ENCODE peak calls at places on chromosomes 16 and 17, in seven cellular contexts. P, S, B, I, N, X and O are unnamed samples.

GRCh38 chr16:54928421-54929089 is 2.1 kb upstream of the IRX5 start:
- DNase-seq in P (no peak), S (peak), B (peak), I (no peak), N (peak), X (no peak), O (peak)

GRCh38 chr16:68951991-68952877 is 108.9 kb downstream of the TANGO6 start:
- DNase-seq in P (no peak), S (no peak), B (no peak), I (no peak), N (no peak), X (no peak), O (peak)

GRCh38 chr17:77319211-77320031 is 178.7 kb downstream of the SEC14L1 start:
- DNase-seq in P (no peak), S (peak), B (no peak), I (peak), N (peak), X (peak), O (peak)

GRCh38 chr17:80478487-80479245 is 2.3 kb upstream of the NPTX1 start:
- DNase-seq in P (no peak), S (no peak), B (no peak), I (no peak), N (peak), X (no peak), O (no peak)

GRCh38 chr16:71927383-71927782 is 32.1 kb downstream of the IST1 start:
- DNase-seq in P (no peak), S (peak), B (peak), I (no peak), N (no peak), X (peak), O (peak)

GRCh38 chr17:76738468-76738850 is 540 bp downstream of the MFSD11 start:
- DNase-seq in P (no peak), S (no peak), B (no peak), I (no peak), N (no peak), X (no peak), O (no peak)

GRCh38 chr17:7853693-7854043 is 1.2 kb upstream of the TMEM88 start:
- DNase-seq in P (no peak), S (no peak), B (no peak), I (no peak), N (peak), X (no peak), O (no peak)

GRCh38 chr17:50452627-50453300 is 15.9 kb downstream of the CHAD start:
- DNase-seq in P (no peak), S (no peak), B (no peak), I (no peak), N (no peak), X (no peak), O (peak)

GRCh38 chr17:56319531-56319930 is 166.3 kb downstream of the ANKFN1 start:
- DNase-seq in P (peak), S (peak), B (peak), I (no peak), N (peak), X (peak), O (peak)

GRCh38 chr16:56743840-56744239 is 13.9 kb downstream of the NUP93 start:
- DNase-seq in P (no peak), S (no peak), B (no peak), I (no peak), N (no peak), X (no peak), O (peak)

GRCh38 chr17:49965522-49965905 is 3.5 kb upstream of the DLX4 start:
- DNase-seq in P (no peak), S (no peak), B (no peak), I (no peak), N (peak), X (no peak), O (no peak)

GRCh38 chr16:47175152-47175551 is 31.4 kb upstream of the NETO2 start:
- DNase-seq in P (no peak), S (no peak), B (no peak), I (no peak), N (no peak), X (no peak), O (no peak)

GRCh38 chr17:2041561-2042354 is at the start of gene OVCA2:
- DNase-seq in P (peak), S (peak), B (peak), I (peak), N (peak), X (peak), O (peak)

GRCh38 chr16:2008631-2009301 is 855 bp downstream of the ZNF598 start:
- DNase-seq in P (peak), S (peak), B (no peak), I (no peak), N (peak), X (no peak), O (peak)

GRCh38 chr17:12512712-12513355 is 152.9 kb upstream of the MYOCD start:
- DNase-seq in P (no peak), S (no peak), B (no peak), I (no peak), N (no peak), X (no peak), O (no peak)

GRCh38 chr17:16943541-16944333 is 28.2 kb downstream of the TNFRSF13B start:
- DNase-seq in P (no peak), S (no peak), B (no peak), I (no peak), N (peak), X (no peak), O (no peak)

GRCh38 chr16:87531418-87531817 is 38.6 kb upstream of the ZCCHC14 start:
- DNase-seq in P (no peak), S (no peak), B (no peak), I (no peak), N (no peak), X (no peak), O (no peak)

GRCh38 chr17:151886-152859 is 14.8 kb downstream of the SCGB1C2 start:
- DNase-seq in P (no peak), S (no peak), B (no peak), I (no peak), N (no peak), X (no peak), O (no peak)

GRCh38 chr17:14746784-14747575 is 446.1 kb downstream of the HS3ST3B1 start:
- DNase-seq in P (no peak), S (no peak), B (no peak), I (no peak), N (no peak), X (no peak), O (no peak)

GRCh38 chr17:34883106-34884000 is 77.9 kb downstream of the CCT6B start:
- DNase-seq in P (no peak), S (no peak), B (no peak), I (no peak), N (peak), X (no peak), O (no peak)

GRCh38 chr17:77337150-77337549 is 196.4 kb downstream of the SEC14L1 start:
- DNase-seq in P (no peak), S (no peak), B (no peak), I (no peak), N (no peak), X (no peak), O (no peak)

GRCh38 chr17:50037321-50038107 is 18.4 kb upstream of the ITGA3 start:
- DNase-seq in P (no peak), S (no peak), B (no peak), I (no peak), N (peak), X (no peak), O (peak)

GRCh38 chr17:8746501-8747236 is 2.0 kb upstream of the CCDC42 start:
- DNase-seq in P (no peak), S (no peak), B (no peak), I (no peak), N (peak), X (no peak), O (no peak)

GRCh38 chr16:81790772-81791171 is 11.7 kb downstream of the PLCG2 start:
- DNase-seq in P (no peak), S (no peak), B (no peak), I (no peak), N (no peak), X (no peak), O (no peak)

GRCh38 chr16:88453621-88454314 is 688 bp downstream of the ZFPM1 start:
- DNase-seq in P (no peak), S (peak), B (no peak), I (peak), N (peak), X (no peak), O (peak)

GRCh38 chr17:1001640-1002411 is 4.9 kb downstream of the TIMM22 start:
- DNase-seq in P (no peak), S (no peak), B (peak), I (no peak), N (no peak), X (no peak), O (peak)

GRCh38 chr16:49503242-49504022 is 129.8 kb downstream of the C16orf78 start:
- DNase-seq in P (no peak), S (no peak), B (no peak), I (no peak), N (no peak), X (no peak), O (no peak)

GRCh38 chr17:82236142-82236971 is 7.5 kb downstream of the SLC16A3 start:
- DNase-seq in P (peak), S (peak), B (peak), I (peak), N (peak), X (no peak), O (no peak)

GRCh38 chr17:1999557-2000251 is 25.4 kb downstream of the RTN4RL1 start:
- DNase-seq in P (peak), S (no peak), B (peak), I (no peak), N (peak), X (no peak), O (peak)

GRCh38 chr17:17778308-17779014 is 58.3 kb downstream of the SREBF1 start:
- DNase-seq in P (no peak), S (no peak), B (no peak), I (no peak), N (no peak), X (peak), O (no peak)

GRCh38 chr16:53773881-53774280 is 69.9 kb downstream of the FTO start:
- DNase-seq in P (no peak), S (no peak), B (no peak), I (no peak), N (no peak), X (no peak), O (peak)

GRCh38 chr16:86968866-86969265 is 348.3 kb downstream of the C16orf95 start:
- DNase-seq in P (no peak), S (no peak), B (no peak), I (no peak), N (no peak), X (no peak), O (peak)

GRCh38 chr17:49817993-49818392 is 29.5 kb downstream of the KAT7 start:
- DNase-seq in P (no peak), S (peak), B (no peak), I (peak), N (no peak), X (no peak), O (no peak)